ENCODE peak calls at places on chromosomes 7 and 10, in six cellular contexts. X is H1, T is A549, D is HCT116, N is K562, I is GM12878. H is an unnamed sample.

GRCh38 chr10:58512470-58513188 is at the start of gene BICC1:
- DNase-seq in X (no peak), T (peak), D (no peak), N (no peak), I (no peak), H (peak)

GRCh38 chr7:117269417-117269816 is 53.4 kb downstream of the WNT2 start:
- DNase-seq in X (no peak), T (peak), D (peak), N (no peak), I (no peak), H (peak)

GRCh38 chr7:151940048-151940845 is 16.0 kb upstream of the GALNTL5 start:
- DNase-seq in X (no peak), T (no peak), D (no peak), N (no peak), I (no peak), H (no peak)

GRCh38 chr10:84401838-84402611 is 73.6 kb downstream of the CCSER2 start:
- DNase-seq in X (no peak), T (no peak), D (no peak), N (no peak), I (no peak), H (no peak)

GRCh38 chr10:83606275-83606674 is 533.0 kb upstream of the GHITM start:
- DNase-seq in X (peak), T (no peak), D (no peak), N (no peak), I (no peak), H (no peak)

GRCh38 chr10:93992400-93993030 is 1.2 kb upstream of the PLCE1 start:
- DNase-seq in X (no peak), T (peak), D (no peak), N (no peak), I (no peak), H (no peak)

GRCh38 chr7:27532256-27532783 is 130.4 kb downstream of the HIBADH start:
- DNase-seq in X (no peak), T (no peak), D (no peak), N (no peak), I (no peak), H (no peak)

GRCh38 chr7:106010331-106010730 is 47.3 kb downstream of the CDHR3 start:
- DNase-seq in X (no peak), T (no peak), D (no peak), N (no peak), I (no peak), H (no peak)

GRCh38 chr10:71236286-71236685 is 23.9 kb downstream of the UNC5B start:
- DNase-seq in X (no peak), T (no peak), D (no peak), N (no peak), I (no peak), H (no peak)

GRCh38 chr7:85685901-85686300 is 499.0 kb upstream of the SEMA3D start:
- DNase-seq in X (no peak), T (no peak), D (no peak), N (no peak), I (no peak), H (peak)

GRCh38 chr10:43689955-43690771 is 41.5 kb upstream of the ZNF32 start:
- DNase-seq in X (peak), T (peak), D (peak), N (peak), I (no peak), H (peak)

GRCh38 chr7:100022621-100023020 is 7.2 kb downstream of the ZKSCAN1 start:
- DNase-seq in X (no peak), T (no peak), D (no peak), N (no peak), I (no peak), H (no peak)

GRCh38 chr10:84078771-84079170 is 60.5 kb upstream of the GHITM start:
- DNase-seq in X (no peak), T (no peak), D (no peak), N (no peak), I (no peak), H (no peak)

GRCh38 chr10:85642421-85643170 is 724.0 kb downstream of the GRID1 start:
- DNase-seq in X (no peak), T (peak), D (peak), N (no peak), I (no peak), H (peak)

GRCh38 chr7:140456627-140457051 is 22.7 kb downstream of the MKRN1 start:
- DNase-seq in X (no peak), T (no peak), D (no peak), N (no peak), I (no peak), H (no peak)

GRCh38 chr7:132410385-132410784 is 165.9 kb downstream of the PLXNA4 start:
- DNase-seq in X (no peak), T (no peak), D (no peak), N (no peak), I (no peak), H (peak)

GRCh38 chr7:93043393-93043985 is 74.3 kb downstream of the SAMD9 start:
- DNase-seq in X (peak), T (no peak), D (peak), N (no peak), I (no peak), H (peak)

GRCh38 chr10:124001391-124002260 is 91.8 kb downstream of the CHST15 start:
- DNase-seq in X (no peak), T (no peak), D (no peak), N (no peak), I (no peak), H (no peak)

GRCh38 chr10:66782776-66783175 is 143.1 kb upstream of the LRRTM3 start:
- DNase-seq in X (no peak), T (no peak), D (no peak), N (no peak), I (no peak), H (no peak)

GRCh38 chr7:21276471-21277035 is 151.3 kb upstream of the SP4 start:
- DNase-seq in X (no peak), T (no peak), D (no peak), N (no peak), I (no peak), H (peak)

GRCh38 chr7:815284-816216 is 16.7 kb upstream of the SUN1 start:
- DNase-seq in X (peak), T (peak), D (no peak), N (peak), I (no peak), H (peak)

GRCh38 chr7:2978403-2978802 is 65.3 kb downstream of the CARD11 start:
- DNase-seq in X (peak), T (no peak), D (no peak), N (no peak), I (peak), H (no peak)

GRCh38 chr10:92690211-92691041 is 671 bp downstream of the HHEX start:
- DNase-seq in X (peak), T (peak), D (peak), N (peak), I (no peak), H (peak)

GRCh38 chr10:29841724-29842649 is 207.2 kb upstream of the SVIL start:
- DNase-seq in X (peak), T (peak), D (no peak), N (no peak), I (no peak), H (peak)

GRCh38 chr7:155999631-156000489 is 187.6 kb upstream of the SHH start:
- DNase-seq in X (peak), T (no peak), D (no peak), N (no peak), I (no peak), H (no peak)

GRCh38 chr7:43586251-43586900 is 3.5 kb downstream of the STK17A start:
- DNase-seq in X (no peak), T (no peak), D (no peak), N (no peak), I (no peak), H (peak)

GRCh38 chr10:71589617-71590551 is 129.7 kb downstream of the C10orf105 start:
- DNase-seq in X (no peak), T (no peak), D (no peak), N (no peak), I (no peak), H (no peak)

GRCh38 chr7:22333680-22334141 is 23.2 kb downstream of the RAPGEF5 start:
- DNase-seq in X (no peak), T (no peak), D (no peak), N (no peak), I (no peak), H (no peak)

GRCh38 chr7:131859162-131859821 is 302.9 kb upstream of the PODXL start:
- DNase-seq in X (peak), T (peak), D (peak), N (peak), I (peak), H (peak)

DNA sequence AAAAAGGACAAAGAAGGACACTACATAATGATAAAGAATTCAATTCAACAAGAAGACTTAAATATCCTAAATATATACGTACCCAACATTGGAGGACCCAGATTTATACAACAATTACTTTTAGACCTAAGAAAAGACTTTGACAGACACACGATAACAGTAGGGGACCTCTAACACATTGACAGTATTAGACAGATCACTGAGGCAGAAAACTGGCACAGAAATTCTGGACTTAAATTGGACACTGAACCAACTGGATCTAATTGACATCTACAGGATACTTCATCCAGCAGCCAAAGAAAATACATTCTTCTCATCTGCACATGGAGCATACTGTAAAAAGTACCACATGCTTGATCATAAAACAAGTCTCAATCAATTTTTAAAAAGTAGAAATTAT is 103.8 kb downstream of the DGKI start:
- DNase-seq in X (no peak), T (no peak), D (no peak), N (no peak), I (no peak), H (no peak)
- H3K4me2 ChIP-seq in X (no peak), T (no peak), D (no peak), N (no peak), I (no peak), H (no peak)

DNA sequence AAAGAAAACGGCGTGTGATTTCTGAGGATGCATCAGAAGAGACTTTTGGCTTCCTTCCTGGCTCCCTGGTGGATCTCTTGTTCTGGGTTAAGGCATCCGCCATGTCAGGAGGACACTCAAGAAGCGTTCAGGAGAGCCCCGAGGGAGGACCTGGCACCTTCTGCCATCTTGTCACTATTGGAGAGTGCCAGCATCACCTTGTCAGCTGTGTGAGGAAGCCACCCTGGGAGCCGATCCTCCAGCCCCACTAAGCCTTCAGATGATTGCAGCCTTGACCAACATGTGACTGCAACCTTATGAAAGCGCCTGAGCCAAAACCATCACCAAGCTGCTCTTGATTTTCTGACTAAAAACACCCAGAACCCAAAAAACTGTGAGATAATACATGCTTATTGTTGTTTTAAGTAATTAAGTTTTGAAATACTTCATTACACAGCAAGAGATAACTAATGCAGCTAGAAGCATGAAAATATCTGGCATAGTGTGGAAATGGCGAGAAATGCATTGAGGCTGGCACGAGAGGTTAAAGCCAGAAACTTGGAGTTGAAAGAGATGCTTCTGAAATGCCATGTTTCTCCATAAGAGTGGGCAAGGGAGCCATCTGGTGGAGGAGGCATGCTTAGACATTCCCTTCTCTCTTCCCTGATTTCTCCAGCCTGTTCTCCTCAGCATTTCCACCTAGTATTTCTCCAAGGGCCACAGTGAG is 5.4 kb upstream of the ZFYVE27 start:
- DNase-seq in X (peak), T (peak), D (no peak), N (peak), I (no peak), H (peak)
- TF ChIP-seq MAX in X (no peak), T (peak), D (no peak), N (no peak), I (no peak), H (no peak)

DNA sequence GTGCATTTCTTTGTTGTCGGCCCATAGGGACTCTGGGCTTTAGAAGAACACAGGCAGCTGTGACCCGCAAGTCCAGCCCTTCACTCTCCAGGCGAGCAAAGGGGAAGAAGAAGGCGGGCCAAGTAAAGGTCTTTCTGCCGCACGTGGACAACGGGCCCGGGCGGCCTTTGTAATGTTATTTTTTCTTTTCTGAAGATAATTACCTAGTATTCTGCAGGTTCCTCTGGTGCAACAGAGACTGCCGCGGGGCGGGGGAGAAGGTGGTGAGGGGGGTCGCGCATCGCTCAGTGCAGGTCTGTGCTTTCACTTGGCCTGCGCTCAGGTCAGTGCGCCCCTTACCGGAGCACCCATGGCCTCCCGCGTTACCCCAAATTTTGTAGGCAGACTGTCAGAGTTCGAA is 7.1 kb upstream of the TBX20 start:
- DNase-seq in X (no peak), T (no peak), D (no peak), N (no peak), I (no peak), H (no peak)
- H3K4me2 ChIP-seq in X (peak), T (no peak), D (no peak), N (no peak), I (no peak), H (no peak)

DNA sequence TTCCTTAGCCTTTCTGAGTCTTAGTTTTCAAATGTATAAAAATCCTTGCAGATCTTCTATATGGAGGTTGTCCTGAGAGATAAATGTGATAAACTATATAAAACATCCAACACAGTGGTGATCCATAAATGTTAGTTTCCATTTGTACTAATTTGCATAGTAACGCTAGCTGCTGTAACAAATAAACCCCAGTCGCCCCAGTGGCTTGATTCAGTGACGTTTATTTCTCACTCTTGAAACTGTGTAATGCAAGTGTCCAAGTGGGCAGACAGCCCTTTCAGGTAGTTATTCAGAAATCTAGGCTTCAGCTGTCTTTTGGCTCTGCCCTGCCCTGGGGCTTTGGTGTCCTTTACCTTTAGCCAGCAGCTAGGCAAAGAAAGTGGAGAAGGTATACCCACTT is 106.3 kb downstream of the VTI1A start:
- DNase-seq in X (no peak), T (no peak), D (no peak), N (no peak), I (no peak), H (no peak)
- TF ChIP-seq MAX in X (no peak), T (no peak), D (no peak), N (no peak), I (no peak), H (no peak)

DNA sequence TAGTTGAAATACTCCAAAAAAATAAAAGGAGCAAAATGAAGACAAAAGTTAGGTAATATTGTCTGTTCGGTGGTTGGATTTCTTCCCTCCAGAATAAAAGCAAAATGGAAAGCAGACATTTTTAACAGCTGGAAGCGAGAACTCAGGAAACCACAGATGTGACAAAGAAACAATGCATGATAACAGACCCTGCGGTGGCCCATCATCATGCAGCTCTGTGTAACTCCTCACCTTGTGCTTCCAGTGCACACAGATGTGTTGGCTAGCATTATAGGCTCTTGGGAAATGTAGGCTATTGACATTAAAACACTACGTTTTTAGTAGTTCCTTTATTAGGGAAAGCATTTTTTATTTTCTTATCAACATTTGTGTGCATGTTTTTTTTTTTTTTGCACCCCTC is 53.8 kb upstream of the ARL4A start:
- DNase-seq in X (no peak), T (no peak), D (no peak), N (no peak), I (no peak), H (no peak)
- H3K4me2 ChIP-seq in X (no peak), T (no peak), D (no peak), N (no peak), I (no peak), H (no peak)

GRCh38 chr7:55570939-55571338 is 1.4 kb downstream of the VOPP1 start:
- DNase-seq in X (no peak), T (no peak), D (no peak), N (no peak), I (no peak), H (peak)

GRCh38 chr7:55570218-55570873 is 2.0 kb downstream of the VOPP1 start:
- DNase-seq in X (no peak), T (no peak), D (no peak), N (no peak), I (no peak), H (peak)

GRCh38 chr7:55568613-55569268 is 3.6 kb downstream of the VOPP1 start:
- DNase-seq in X (no peak), T (no peak), D (no peak), N (no peak), I (no peak), H (peak)

GRCh38 chr7:55569797-55570196 is 2.5 kb downstream of the VOPP1 start:
- DNase-seq in X (no peak), T (no peak), D (no peak), N (no peak), I (no peak), H (no peak)

DNA sequence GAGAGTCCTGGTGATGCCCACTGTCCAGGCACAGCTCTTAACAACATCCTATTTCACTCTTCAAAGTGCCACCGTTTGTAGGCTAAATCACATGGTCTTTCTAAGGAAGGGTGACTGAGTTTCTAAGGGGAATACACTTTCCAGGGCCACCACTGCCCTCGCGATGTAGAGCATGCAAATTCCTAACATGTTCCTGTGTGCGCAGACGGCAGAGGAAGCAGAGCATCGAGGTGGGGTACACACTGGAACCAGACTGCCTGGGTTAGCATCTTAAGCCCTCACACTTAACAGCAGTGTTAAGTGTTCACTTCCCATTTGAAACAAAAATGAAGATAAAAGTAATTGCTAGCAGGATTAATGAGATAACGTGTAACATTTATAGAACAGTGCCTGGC is 3.0 kb downstream of the VOPP1 start:
- DNase-seq in X (no peak), T (no peak), D (no peak), N (no peak), I (no peak), H (peak)
- TF ChIP-seq MAX in X (no peak), T (no peak), D (no peak), N (no peak), I (no peak), H (no peak)

H was measured in endothelial cell of umbilical vein.